ENCODE peak calls at places on chromosome 20, in eight cellular contexts. One of them, this sample, is unnamed.

GRCh38 chr20:25177890-25178321 is 17.6 kb upstream of the ENTPD6 start:
- DNase-seq in stimulated activated CD8-positive, alpha-beta memory T cell treated with anti-CD3 and anti-CD28 coated beads, Interleukin-4, amount 100 ng/mL, for 24 hours: no peak
- DNase-seq in activated gamma-delta T cell: no peak
- DNase-seq in EH: peak
- DNase-seq in fibroblast of mammary gland: no peak
- DNase-seq in heart right ventricle: no peak
- DNase-seq in AG04450: no peak
- DNase-seq in amniotic stem cell: no peak
- DNase-seq in this sample: peak

GRCh38 chr20:43942661-43943285 is 28.1 kb downstream of the TOX2 start:
- DNase-seq in AG04450: no peak
- DNase-seq in amniotic stem cell: peak
- DNase-seq in EH: peak
- DNase-seq in activated gamma-delta T cell: no peak
- DNase-seq in heart right ventricle: no peak
- DNase-seq in fibroblast of mammary gland: peak
- DNase-seq in stimulated activated CD8-positive, alpha-beta memory T cell treated with anti-CD3 and anti-CD28 coated beads, Interleukin-4, amount 100 ng/mL, for 24 hours: no peak
- DNase-seq in this sample: peak

GRCh38 chr20:43409041-43409913 is 48.4 kb upstream of the SRSF6 start:
- DNase-seq in EH: peak
- DNase-seq in AG04450: peak
- DNase-seq in amniotic stem cell: peak
- DNase-seq in heart right ventricle: no peak
- DNase-seq in fibroblast of mammary gland: peak
- DNase-seq in activated gamma-delta T cell: no peak
- DNase-seq in stimulated activated CD8-positive, alpha-beta memory T cell treated with anti-CD3 and anti-CD28 coated beads, Interleukin-4, amount 100 ng/mL, for 24 hours: no peak
- DNase-seq in this sample: peak

GRCh38 chr20:18738055-18738454 is 75.5 kb upstream of the SCP2D1 start:
- DNase-seq in AG04450: no peak
- DNase-seq in stimulated activated CD8-positive, alpha-beta memory T cell treated with anti-CD3 and anti-CD28 coated beads, Interleukin-4, amount 100 ng/mL, for 24 hours: no peak
- DNase-seq in activated gamma-delta T cell: no peak
- DNase-seq in heart right ventricle: no peak
- DNase-seq in fibroblast of mammary gland: peak
- DNase-seq in amniotic stem cell: no peak
- DNase-seq in EH: peak
- DNase-seq in this sample: peak

GRCh38 chr20:11274137-11274536 is 600.3 kb upstream of the JAG1 start:
- DNase-seq in AG04450: peak
- DNase-seq in fibroblast of mammary gland: peak
- DNase-seq in activated gamma-delta T cell: no peak
- DNase-seq in stimulated activated CD8-positive, alpha-beta memory T cell treated with anti-CD3 and anti-CD28 coated beads, Interleukin-4, amount 100 ng/mL, for 24 hours: no peak
- DNase-seq in amniotic stem cell: peak
- DNase-seq in EH: peak
- DNase-seq in heart right ventricle: no peak
- DNase-seq in this sample: peak

GRCh38 chr20:46023999-46024398 is 5.0 kb upstream of the SLC12A5 start:
- DNase-seq in fibroblast of mammary gland: peak
- DNase-seq in stimulated activated CD8-positive, alpha-beta memory T cell treated with anti-CD3 and anti-CD28 coated beads, Interleukin-4, amount 100 ng/mL, for 24 hours: no peak
- DNase-seq in amniotic stem cell: no peak
- DNase-seq in EH: no peak
- DNase-seq in heart right ventricle: no peak
- DNase-seq in activated gamma-delta T cell: no peak
- DNase-seq in AG04450: no peak
- DNase-seq in this sample: peak

GRCh38 chr20:7672551-7672950 is 267.7 kb downstream of the HAO1 start:
- DNase-seq in activated gamma-delta T cell: no peak
- DNase-seq in AG04450: no peak
- DNase-seq in amniotic stem cell: no peak
- DNase-seq in EH: no peak
- DNase-seq in fibroblast of mammary gland: no peak
- DNase-seq in stimulated activated CD8-positive, alpha-beta memory T cell treated with anti-CD3 and anti-CD28 coated beads, Interleukin-4, amount 100 ng/mL, for 24 hours: no peak
- DNase-seq in heart right ventricle: no peak
- DNase-seq in this sample: no peak

GRCh38 chr20:57465486-57465885 is 59.5 kb downstream of the CTCFL start:
- DNase-seq in activated gamma-delta T cell: no peak
- DNase-seq in fibroblast of mammary gland: no peak
- DNase-seq in stimulated activated CD8-positive, alpha-beta memory T cell treated with anti-CD3 and anti-CD28 coated beads, Interleukin-4, amount 100 ng/mL, for 24 hours: no peak
- DNase-seq in amniotic stem cell: no peak
- DNase-seq in heart right ventricle: no peak
- DNase-seq in AG04450: no peak
- DNase-seq in EH: no peak
- DNase-seq in this sample: no peak

GRCh38 chr20:57657537-57658446 is 37.6 kb upstream of the ZBP1 start:
- DNase-seq in heart right ventricle: peak
- DNase-seq in EH: no peak
- DNase-seq in activated gamma-delta T cell: no peak
- DNase-seq in fibroblast of mammary gland: no peak
- DNase-seq in AG04450: no peak
- DNase-seq in amniotic stem cell: no peak
- DNase-seq in stimulated activated CD8-positive, alpha-beta memory T cell treated with anti-CD3 and anti-CD28 coated beads, Interleukin-4, amount 100 ng/mL, for 24 hours: peak
- DNase-seq in this sample: no peak

GRCh38 chr20:25356294-25356933 is 34.2 kb downstream of the ABHD12 start:
- DNase-seq in EH: no peak
- DNase-seq in heart right ventricle: no peak
- DNase-seq in stimulated activated CD8-positive, alpha-beta memory T cell treated with anti-CD3 and anti-CD28 coated beads, Interleukin-4, amount 100 ng/mL, for 24 hours: no peak
- DNase-seq in fibroblast of mammary gland: no peak
- DNase-seq in AG04450: no peak
- DNase-seq in activated gamma-delta T cell: no peak
- DNase-seq in amniotic stem cell: no peak
- DNase-seq in this sample: no peak

GRCh38 chr20:54207743-54208491 is at the start of gene PFDN4:
- DNase-seq in amniotic stem cell: peak
- DNase-seq in heart right ventricle: peak
- DNase-seq in fibroblast of mammary gland: peak
- DNase-seq in stimulated activated CD8-positive, alpha-beta memory T cell treated with anti-CD3 and anti-CD28 coated beads, Interleukin-4, amount 100 ng/mL, for 24 hours: peak
- DNase-seq in activated gamma-delta T cell: peak
- DNase-seq in AG04450: peak
- DNase-seq in EH: peak
- DNase-seq in this sample: peak

GRCh38 chr20:41142914-41143313 is 5.6 kb downstream of the PLCG1 start:
- DNase-seq in heart right ventricle: no peak
- DNase-seq in EH: no peak
- DNase-seq in amniotic stem cell: no peak
- DNase-seq in stimulated activated CD8-positive, alpha-beta memory T cell treated with anti-CD3 and anti-CD28 coated beads, Interleukin-4, amount 100 ng/mL, for 24 hours: no peak
- DNase-seq in activated gamma-delta T cell: no peak
- DNase-seq in AG04450: no peak
- DNase-seq in fibroblast of mammary gland: no peak
- DNase-seq in this sample: no peak

GRCh38 chr20:61218886-61219480 is 33.1 kb upstream of the CDH4 start:
- DNase-seq in heart right ventricle: no peak
- DNase-seq in fibroblast of mammary gland: peak
- DNase-seq in activated gamma-delta T cell: no peak
- DNase-seq in stimulated activated CD8-positive, alpha-beta memory T cell treated with anti-CD3 and anti-CD28 coated beads, Interleukin-4, amount 100 ng/mL, for 24 hours: no peak
- DNase-seq in AG04450: no peak
- DNase-seq in EH: peak
- DNase-seq in amniotic stem cell: no peak
- DNase-seq in this sample: peak

GRCh38 chr20:58073945-58074920 is 154.2 kb downstream of the ANKRD60 start:
- DNase-seq in stimulated activated CD8-positive, alpha-beta memory T cell treated with anti-CD3 and anti-CD28 coated beads, Interleukin-4, amount 100 ng/mL, for 24 hours: no peak
- DNase-seq in EH: peak
- DNase-seq in fibroblast of mammary gland: peak
- DNase-seq in amniotic stem cell: no peak
- DNase-seq in AG04450: no peak
- DNase-seq in heart right ventricle: no peak
- DNase-seq in activated gamma-delta T cell: no peak
- DNase-seq in this sample: peak

GRCh38 chr20:4876301-4876700 is 125.0 kb downstream of the SLC23A2 start:
- DNase-seq in activated gamma-delta T cell: no peak
- DNase-seq in EH: no peak
- DNase-seq in stimulated activated CD8-positive, alpha-beta memory T cell treated with anti-CD3 and anti-CD28 coated beads, Interleukin-4, amount 100 ng/mL, for 24 hours: no peak
- DNase-seq in fibroblast of mammary gland: no peak
- DNase-seq in AG04450: no peak
- DNase-seq in heart right ventricle: no peak
- DNase-seq in amniotic stem cell: no peak
- DNase-seq in this sample: no peak

GRCh38 chr20:22771706-22772105 is 187.3 kb upstream of the FOXA2 start:
- DNase-seq in EH: no peak
- DNase-seq in heart right ventricle: no peak
- DNase-seq in AG04450: no peak
- DNase-seq in fibroblast of mammary gland: no peak
- DNase-seq in activated gamma-delta T cell: no peak
- DNase-seq in stimulated activated CD8-positive, alpha-beta memory T cell treated with anti-CD3 and anti-CD28 coated beads, Interleukin-4, amount 100 ng/mL, for 24 hours: no peak
- DNase-seq in amniotic stem cell: no peak
- DNase-seq in this sample: peak

GRCh38 chr20:14992961-14993360 is 655.5 kb upstream of the FLRT3 start:
- DNase-seq in AG04450: no peak
- DNase-seq in activated gamma-delta T cell: no peak
- DNase-seq in fibroblast of mammary gland: peak
- DNase-seq in amniotic stem cell: no peak
- DNase-seq in heart right ventricle: no peak
- DNase-seq in stimulated activated CD8-positive, alpha-beta memory T cell treated with anti-CD3 and anti-CD28 coated beads, Interleukin-4, amount 100 ng/mL, for 24 hours: no peak
- DNase-seq in EH: peak
- DNase-seq in this sample: peak

GRCh38 chr20:56582557-56582956 is 46.5 kb upstream of the TFAP2C start:
- DNase-seq in fibroblast of mammary gland: no peak
- DNase-seq in EH: no peak
- DNase-seq in heart right ventricle: no peak
- DNase-seq in stimulated activated CD8-positive, alpha-beta memory T cell treated with anti-CD3 and anti-CD28 coated beads, Interleukin-4, amount 100 ng/mL, for 24 hours: no peak
- DNase-seq in AG04450: no peak
- DNase-seq in amniotic stem cell: no peak
- DNase-seq in activated gamma-delta T cell: no peak
- DNase-seq in this sample: no peak